ENCODE peak calls at places on chromosomes 16 and 17, in eight cellular contexts. C is CD8-positive, alpha-beta T cell; X is astrocyte of the cerebellum; R is AG04449; Z is SK-N-SH; D is lower leg skin; T is uterus; F is HCT116. S is an unnamed sample.

GRCh38 chr17:62599964-62600657 is 27.4 kb upstream of the MRC2 start:
- DNase-seq in C (no peak), X (no peak), R (no peak), Z (no peak), D (no peak), T (no peak), F (no peak), S (no peak)

GRCh38 chr17:9192010-9192409 is 170.7 kb downstream of the NTN1 start:
- DNase-seq in C (no peak), X (no peak), R (no peak), Z (no peak), D (no peak), T (no peak), F (no peak), S (peak)

GRCh38 chr17:41928693-41929251 is 1.6 kb upstream of the ODAD4 start:
- DNase-seq in C (no peak), X (no peak), R (no peak), Z (no peak), D (no peak), T (no peak), F (no peak), S (no peak)

GRCh38 chr17:34714475-34715410 is 135.4 kb downstream of the TMEM132E start:
- DNase-seq in C (no peak), X (no peak), R (no peak), Z (no peak), D (peak), T (no peak), F (no peak), S (no peak)

GRCh38 chr17:66713533-66714042 is 121.3 kb upstream of the CACNG5 start:
- DNase-seq in C (no peak), X (no peak), R (no peak), Z (no peak), D (peak), T (no peak), F (no peak), S (no peak)

GRCh38 chr17:14859521-14859920 is 405.6 kb downstream of the PMP22 start:
- DNase-seq in C (no peak), X (no peak), R (peak), Z (no peak), D (no peak), T (no peak), F (no peak), S (no peak)

GRCh38 chr17:4631836-4632582 is 9.5 kb downstream of the ALOX15 start:
- DNase-seq in C (no peak), X (no peak), R (no peak), Z (no peak), D (no peak), T (no peak), F (no peak), S (no peak)

GRCh38 chr16:84574191-84574590 is 43.7 kb downstream of the COTL1 start:
- DNase-seq in C (no peak), X (no peak), R (no peak), Z (no peak), D (no peak), T (no peak), F (no peak), S (no peak)

GRCh38 chr17:82221341-82221902 is 7.4 kb upstream of the SLC16A3 start:
- DNase-seq in C (no peak), X (no peak), R (no peak), Z (no peak), D (no peak), T (no peak), F (no peak), S (no peak)

GRCh38 chr16:24996731-24997130 is 18.4 kb downstream of the ARHGAP17 start:
- DNase-seq in C (no peak), X (no peak), R (no peak), Z (no peak), D (no peak), T (no peak), F (no peak), S (no peak)

GRCh38 chr16:31215287-31216115 is 1.4 kb downstream of the PYDC1 start:
- DNase-seq in C (peak), X (no peak), R (no peak), Z (peak), D (peak), T (peak), F (peak), S (peak)

GRCh38 chr17:77400445-77400870 is 259.7 kb downstream of the SEC14L1 start:
- DNase-seq in C (peak), X (no peak), R (no peak), Z (peak), D (no peak), T (no peak), F (no peak), S (no peak)

GRCh38 chr17:29136998-29137730 is 43.0 kb downstream of the MYO18A start:
- DNase-seq in C (no peak), X (no peak), R (no peak), Z (no peak), D (no peak), T (no peak), F (no peak), S (no peak)

GRCh38 chr17:556431-556995 is 158.1 kb downstream of the VPS53 start:
- DNase-seq in C (no peak), X (no peak), R (no peak), Z (peak), D (no peak), T (no peak), F (no peak), S (peak)

GRCh38 chr17:52145496-52145895 is 13.0 kb downstream of the CA10 start:
- DNase-seq in C (no peak), X (peak), R (no peak), Z (no peak), D (no peak), T (no peak), F (no peak), S (no peak)

GRCh38 chr17:59652119-59652518 is 32.4 kb downstream of the CLTC start:
- DNase-seq in C (no peak), X (no peak), R (peak), Z (no peak), D (no peak), T (no peak), F (no peak), S (peak)

GRCh38 chr17:76667356-76667755 is 23.8 kb upstream of the ST6GALNAC1 start:
- DNase-seq in C (no peak), X (no peak), R (no peak), Z (no peak), D (no peak), T (no peak), F (no peak), S (no peak)

GRCh38 chr17:12627177-12627629 is 38.5 kb upstream of the MYOCD start:
- DNase-seq in C (no peak), X (peak), R (peak), Z (no peak), D (no peak), T (peak), F (no peak), S (peak)

GRCh38 chr17:44655983-44656700 is at the start of gene MEIOC:
- DNase-seq in C (peak), X (no peak), R (no peak), Z (peak), D (no peak), T (no peak), F (no peak), S (no peak)

GRCh38 chr16:56483394-56483793 is 32.0 kb downstream of the OGFOD1 start:
- DNase-seq in C (no peak), X (no peak), R (no peak), Z (no peak), D (no peak), T (no peak), F (no peak), S (no peak)

GRCh38 chr16:89308391-89309333 is 91.2 kb downstream of the ZNF778 start:
- DNase-seq in C (peak), X (no peak), R (no peak), Z (peak), D (no peak), T (no peak), F (no peak), S (no peak)
- TF ChIP-seq CTCF in C (peak), X (peak), R (peak), Z (peak), D (no peak), T (no peak), F (peak), S (no peak)

DNA sequence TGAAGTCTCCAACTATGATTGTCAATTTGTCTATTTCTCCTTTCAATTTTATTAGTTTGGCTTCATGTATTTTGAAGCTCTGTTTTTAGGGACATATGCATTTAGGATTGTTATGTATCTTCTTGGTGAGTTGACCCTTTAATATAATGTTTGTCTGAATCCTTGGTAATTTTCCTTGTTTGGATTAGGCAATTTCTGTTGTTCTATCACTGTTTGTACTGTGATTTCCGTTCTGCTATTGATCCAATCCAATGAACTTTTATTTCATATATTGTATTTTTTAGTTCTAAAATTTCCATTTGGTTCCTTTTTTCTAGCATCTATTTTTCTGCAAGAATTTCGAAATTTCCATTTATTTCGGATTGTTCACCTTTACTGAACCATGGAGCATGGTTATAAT is 31.0 kb downstream of the RAB11FIP4 start:
- DNase-seq in C (no peak), X (no peak), R (no peak), Z (no peak), D (no peak), T (no peak), F (no peak), S (no peak)
- TF ChIP-seq CTCF in C (no peak), X (no peak), R (no peak), Z (no peak), D (no peak), T (no peak), F (no peak), S (no peak)

DNA sequence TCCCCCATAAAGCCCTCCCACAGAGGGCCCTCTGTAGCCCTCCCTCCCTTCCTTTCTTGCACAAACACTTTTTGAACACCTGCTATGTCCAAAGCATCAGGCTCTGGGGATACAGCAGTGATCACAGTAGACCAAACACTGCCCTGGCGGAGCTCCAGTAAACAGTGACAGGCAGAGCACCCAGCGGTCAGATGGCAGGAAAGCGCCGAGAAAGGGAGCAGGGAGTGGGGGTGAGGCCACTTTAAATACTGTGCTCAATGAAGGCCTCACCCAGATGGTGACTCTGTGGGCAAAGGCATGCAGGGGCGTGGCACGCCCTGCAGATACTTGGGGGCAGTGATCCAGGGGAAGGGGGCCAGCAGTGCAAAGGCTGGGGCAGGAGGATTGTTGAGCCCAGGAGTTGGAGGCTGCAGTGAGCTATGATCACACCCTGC is 7.6 kb downstream of the PRR29 start:
- DNase-seq in C (no peak), X (no peak), R (no peak), Z (peak), D (peak), T (no peak), F (no peak), S (no peak)
- TF ChIP-seq CTCF in C (no peak), X (no peak), R (no peak), Z (no peak), D (no peak), T (no peak), F (no peak), S (no peak)

GRCh38 chr16:66097746-66098145 is 268.7 kb upstream of the CDH5 start:
- DNase-seq in C (no peak), X (no peak), R (no peak), Z (no peak), D (no peak), T (no peak), F (no peak), S (peak)

GRCh38 chr16:66091462-66091861 is 275.0 kb upstream of the CDH5 start:
- DNase-seq in C (no peak), X (no peak), R (no peak), Z (no peak), D (no peak), T (no peak), F (no peak), S (peak)

GRCh38 chr16:66099261-66099660 is 267.2 kb upstream of the CDH5 start:
- DNase-seq in C (no peak), X (no peak), R (no peak), Z (no peak), D (no peak), T (no peak), F (no peak), S (no peak)

GRCh38 chr16:66093217-66093616 is 273.3 kb upstream of the CDH5 start:
- DNase-seq in C (no peak), X (no peak), R (no peak), Z (no peak), D (no peak), T (no peak), F (no peak), S (peak)

GRCh38 chr16:66095676-66096075 is 270.8 kb upstream of the CDH5 start:
- DNase-seq in C (no peak), X (no peak), R (no peak), Z (no peak), D (no peak), T (no peak), F (no peak), S (no peak)
- TF ChIP-seq CTCF in C (no peak), X (peak), R (no peak), Z (peak), D (no peak), T (no peak), F (peak), S (no peak)

GRCh38 chr17:54007855-54008254 is 185.1 kb downstream of the KIF2B start:
- DNase-seq in C (no peak), X (no peak), R (no peak), Z (no peak), D (no peak), T (no peak), F (no peak), S (no peak)

GRCh38 chr17:54015734-54016133 is 193.0 kb downstream of the KIF2B start:
- DNase-seq in C (no peak), X (no peak), R (no peak), Z (no peak), D (no peak), T (no peak), F (no peak), S (no peak)

GRCh38 chr17:54009502-54009901 is 186.8 kb downstream of the KIF2B start:
- DNase-seq in C (no peak), X (no peak), R (no peak), Z (no peak), D (no peak), T (no peak), F (no peak), S (no peak)

GRCh38 chr17:54013117-54013516 is 190.4 kb downstream of the KIF2B start:
- DNase-seq in C (no peak), X (no peak), R (no peak), Z (no peak), D (no peak), T (no peak), F (no peak), S (no peak)
- TF ChIP-seq CTCF in C (no peak), X (no peak), R (no peak), Z (no peak), D (no peak), T (no peak), F (no peak), S (no peak)

GRCh38 chr16:5918553-5919127 is 821.0 kb upstream of the EEF2KMT start:
- DNase-seq in C (no peak), X (no peak), R (no peak), Z (no peak), D (peak), T (no peak), F (no peak), S (no peak)
- TF ChIP-seq CTCF in C (no peak), X (no peak), R (no peak), Z (no peak), D (no peak), T (no peak), F (no peak), S (no peak)

GRCh38 chr17:8118769-8119574 is 658 bp upstream of the ALOXE3 start:
- DNase-seq in C (peak), X (no peak), R (no peak), Z (peak), D (peak), T (peak), F (peak), S (peak)

GRCh38 chr17:8119575-8120519 is 1.5 kb upstream of the ALOXE3 start:
- DNase-seq in C (peak), X (peak), R (peak), Z (peak), D (peak), T (peak), F (peak), S (peak)

GRCh38 chr17:8121531-8122390 is 2.1 kb downstream of the HES7 start:
- DNase-seq in C (peak), X (no peak), R (no peak), Z (peak), D (peak), T (peak), F (peak), S (peak)

GRCh38 chr17:8122391-8122922 is 1.4 kb downstream of the HES7 start:
- DNase-seq in C (no peak), X (no peak), R (no peak), Z (no peak), D (peak), T (no peak), F (no peak), S (peak)

GRCh38 chr17:8120520-8121443 is 2.5 kb upstream of the ALOXE3 start:
- DNase-seq in C (peak), X (no peak), R (no peak), Z (peak), D (peak), T (peak), F (peak), S (peak)
- TF ChIP-seq CTCF in C (peak), X (peak), R (peak), Z (peak), D (no peak), T (peak), F (peak), S (peak)